ENCODE peak calls at places on chromosomes 11 and 22, in eight cellular contexts. One of them, this sample, is unnamed.

GRCh38 chr11:21630934-21631478 is 561.9 kb upstream of the ANO5 start:
- DNase-seq in astrocyte: no peak
- DNase-seq in kidney: no peak
- DNase-seq in cardiac fibroblast: no peak
- DNase-seq in LNCaP clone FGC: no peak
- DNase-seq in sigmoid colon: no peak
- DNase-seq in kidney epithelial cell: no peak
- DNase-seq in ascending aorta: no peak
- DNase-seq in this sample: no peak

GRCh38 chr11:124798991-124799383 is 1.2 kb downstream of the MSANTD2 start:
- DNase-seq in astrocyte: peak
- DNase-seq in kidney: no peak
- DNase-seq in cardiac fibroblast: peak
- DNase-seq in LNCaP clone FGC: no peak
- DNase-seq in sigmoid colon: no peak
- DNase-seq in kidney epithelial cell: peak
- DNase-seq in ascending aorta: no peak
- DNase-seq in this sample: peak

GRCh38 chr11:60334005-60334620 is 7.1 kb downstream of the MS4A6E start:
- DNase-seq in astrocyte: no peak
- DNase-seq in kidney: no peak
- DNase-seq in cardiac fibroblast: peak
- DNase-seq in LNCaP clone FGC: peak
- DNase-seq in sigmoid colon: no peak
- DNase-seq in kidney epithelial cell: no peak
- DNase-seq in ascending aorta: peak
- DNase-seq in this sample: peak

GRCh38 chr11:6225024-6225423 is 9.4 kb downstream of the FHIP1B start:
- DNase-seq in astrocyte: no peak
- DNase-seq in kidney: no peak
- DNase-seq in cardiac fibroblast: no peak
- DNase-seq in LNCaP clone FGC: no peak
- DNase-seq in sigmoid colon: no peak
- DNase-seq in kidney epithelial cell: no peak
- DNase-seq in ascending aorta: no peak
- DNase-seq in this sample: no peak

GRCh38 chr11:115201121-115201792 is 303.0 kb downstream of the CADM1 start:
- DNase-seq in astrocyte: peak
- DNase-seq in kidney: no peak
- DNase-seq in cardiac fibroblast: peak
- DNase-seq in LNCaP clone FGC: no peak
- DNase-seq in sigmoid colon: no peak
- DNase-seq in kidney epithelial cell: peak
- DNase-seq in ascending aorta: no peak
- DNase-seq in this sample: peak

GRCh38 chr22:44362249-44363040 is 49.7 kb upstream of the SHISAL1 start:
- DNase-seq in astrocyte: no peak
- DNase-seq in kidney: peak
- DNase-seq in cardiac fibroblast: no peak
- DNase-seq in LNCaP clone FGC: no peak
- DNase-seq in sigmoid colon: peak
- DNase-seq in kidney epithelial cell: no peak
- DNase-seq in ascending aorta: no peak
- DNase-seq in this sample: no peak

GRCh38 chr11:31442086-31442485 is 67.3 kb downstream of the IMMP1L start:
- DNase-seq in astrocyte: no peak
- DNase-seq in kidney: no peak
- DNase-seq in cardiac fibroblast: no peak
- DNase-seq in LNCaP clone FGC: no peak
- DNase-seq in sigmoid colon: no peak
- DNase-seq in kidney epithelial cell: no peak
- DNase-seq in ascending aorta: no peak
- DNase-seq in this sample: no peak

GRCh38 chr11:18588297-18589252 is at the start of gene UEVLD:
- DNase-seq in astrocyte: peak
- DNase-seq in kidney: peak
- DNase-seq in cardiac fibroblast: peak
- DNase-seq in LNCaP clone FGC: peak
- DNase-seq in sigmoid colon: peak
- DNase-seq in kidney epithelial cell: peak
- DNase-seq in ascending aorta: peak
- DNase-seq in this sample: peak

GRCh38 chr11:12207384-12208150 is 97.2 kb downstream of the MICAL2 start:
- DNase-seq in astrocyte: peak
- DNase-seq in kidney: no peak
- DNase-seq in cardiac fibroblast: no peak
- DNase-seq in LNCaP clone FGC: no peak
- DNase-seq in sigmoid colon: no peak
- DNase-seq in kidney epithelial cell: peak
- DNase-seq in ascending aorta: no peak
- DNase-seq in this sample: peak

GRCh38 chr11:12205330-12205729 is 94.9 kb downstream of the MICAL2 start:
- DNase-seq in astrocyte: peak
- DNase-seq in kidney: no peak
- DNase-seq in cardiac fibroblast: peak
- DNase-seq in LNCaP clone FGC: no peak
- DNase-seq in sigmoid colon: no peak
- DNase-seq in kidney epithelial cell: no peak
- DNase-seq in ascending aorta: no peak
- DNase-seq in this sample: peak

GRCh38 chr11:12206529-12206928 is 96.1 kb downstream of the MICAL2 start:
- DNase-seq in astrocyte: no peak
- DNase-seq in kidney: no peak
- DNase-seq in cardiac fibroblast: peak
- DNase-seq in LNCaP clone FGC: no peak
- DNase-seq in sigmoid colon: no peak
- DNase-seq in kidney epithelial cell: no peak
- DNase-seq in ascending aorta: no peak
- DNase-seq in this sample: no peak

GRCh38 chr11:12202911-12203310 is 92.5 kb downstream of the MICAL2 start:
- DNase-seq in astrocyte: no peak
- DNase-seq in kidney: no peak
- DNase-seq in cardiac fibroblast: no peak
- DNase-seq in LNCaP clone FGC: no peak
- DNase-seq in sigmoid colon: no peak
- DNase-seq in kidney epithelial cell: no peak
- DNase-seq in ascending aorta: no peak
- DNase-seq in this sample: no peak

DNA sequence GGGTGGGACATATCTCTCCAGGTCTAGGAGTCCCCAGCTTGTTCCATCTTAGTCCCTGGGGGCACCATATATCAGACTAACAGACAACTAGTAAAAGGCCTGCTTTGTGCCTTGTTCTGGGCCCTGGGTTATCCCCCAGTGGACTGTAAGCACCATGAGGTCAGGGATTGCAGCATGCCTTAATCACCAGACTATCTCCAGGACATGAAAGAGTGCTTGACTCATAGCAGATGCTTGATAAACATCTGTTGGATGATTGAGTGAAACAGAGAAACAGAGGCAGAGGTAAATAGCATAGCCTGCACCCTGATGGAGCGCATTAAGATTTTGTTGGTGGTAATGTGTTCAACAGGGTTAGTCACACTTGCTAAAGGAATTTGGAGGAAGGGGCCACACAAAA is 94.1 kb downstream of the MICAL2 start:
- DNase-seq in astrocyte: no peak
- DNase-seq in kidney: no peak
- DNase-seq in cardiac fibroblast: no peak
- DNase-seq in LNCaP clone FGC: no peak
- DNase-seq in sigmoid colon: no peak
- DNase-seq in kidney epithelial cell: no peak
- DNase-seq in ascending aorta: no peak
- DNase-seq in this sample: no peak
- TF ChIP-seq CTCF in astrocyte: no peak
- TF ChIP-seq CTCF in kidney: no peak
- TF ChIP-seq CTCF in cardiac fibroblast: no peak
- TF ChIP-seq CTCF in LNCaP clone FGC: no peak
- TF ChIP-seq CTCF in sigmoid colon: no peak
- TF ChIP-seq CTCF in kidney epithelial cell: no peak
- TF ChIP-seq CTCF in ascending aorta: no peak
- TF ChIP-seq CTCF in this sample: no peak

DNA sequence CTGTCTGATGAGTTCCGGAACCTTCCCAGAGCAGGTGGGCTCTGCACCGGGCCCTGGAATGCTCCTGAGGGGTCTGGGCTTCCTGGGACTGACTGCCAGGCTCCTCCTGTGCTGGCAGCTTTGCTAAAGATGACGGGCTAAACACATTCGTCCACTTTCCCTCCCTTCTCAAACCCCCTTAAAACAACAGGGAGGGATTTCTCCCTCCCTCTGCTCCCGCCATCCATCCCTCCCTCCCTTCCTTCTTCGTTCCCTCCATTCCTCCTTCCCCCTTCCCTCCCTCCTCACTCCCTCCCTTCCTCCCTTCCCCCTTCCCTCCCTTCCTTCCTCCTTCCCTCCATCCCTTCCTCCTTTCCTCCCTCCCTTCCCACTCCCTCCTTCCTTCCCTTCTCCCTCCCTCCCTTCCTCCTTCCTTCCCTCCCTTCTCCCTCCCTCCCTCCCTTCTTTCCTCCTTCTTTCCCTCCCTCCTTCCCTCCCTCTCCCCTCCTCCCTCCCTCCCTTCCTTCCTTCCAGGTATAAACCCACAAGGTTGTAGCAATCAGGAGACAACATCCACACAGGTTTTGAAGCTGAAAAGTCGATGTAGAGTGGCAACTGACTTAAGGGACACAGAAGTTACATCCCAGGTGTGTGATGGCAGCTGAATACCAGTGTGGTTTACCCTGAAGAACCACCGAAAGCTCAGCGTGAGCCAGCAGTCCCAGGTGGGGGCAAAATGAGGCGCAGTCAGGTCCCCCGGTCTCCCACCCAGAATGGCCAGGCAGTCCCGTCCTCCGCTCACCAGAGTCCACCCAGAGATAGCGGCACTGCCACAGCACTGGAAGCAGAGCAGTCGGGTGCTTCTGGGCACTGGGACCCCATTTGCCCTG is 18.7 kb upstream of the MGAT3 start:
- DNase-seq in astrocyte: no peak
- DNase-seq in kidney: no peak
- DNase-seq in cardiac fibroblast: no peak
- DNase-seq in LNCaP clone FGC: no peak
- DNase-seq in sigmoid colon: no peak
- DNase-seq in kidney epithelial cell: no peak
- DNase-seq in ascending aorta: no peak
- DNase-seq in this sample: no peak
- H3K4me3 ChIP-seq in astrocyte: no peak
- H3K4me3 ChIP-seq in kidney: no peak
- H3K4me3 ChIP-seq in cardiac fibroblast: no peak
- H3K4me3 ChIP-seq in LNCaP clone FGC: no peak
- H3K4me3 ChIP-seq in sigmoid colon: peak
- H3K4me3 ChIP-seq in kidney epithelial cell: no peak
- H3K4me3 ChIP-seq in ascending aorta: peak
- H3K4me3 ChIP-seq in this sample: no peak

GRCh38 chr11:41245184-41245583 is 214.3 kb downstream of the LRRC4C start:
- DNase-seq in astrocyte: no peak
- DNase-seq in kidney: peak
- DNase-seq in cardiac fibroblast: no peak
- DNase-seq in LNCaP clone FGC: no peak
- DNase-seq in sigmoid colon: peak
- DNase-seq in kidney epithelial cell: no peak
- DNase-seq in ascending aorta: no peak
- DNase-seq in this sample: no peak

GRCh38 chr11:41246399-41246745 is 213.1 kb downstream of the LRRC4C start:
- DNase-seq in astrocyte: no peak
- DNase-seq in kidney: peak
- DNase-seq in cardiac fibroblast: no peak
- DNase-seq in LNCaP clone FGC: no peak
- DNase-seq in sigmoid colon: no peak
- DNase-seq in kidney epithelial cell: no peak
- DNase-seq in ascending aorta: no peak
- DNase-seq in this sample: no peak

GRCh38 chr11:41250408-41250807 is 209.0 kb downstream of the LRRC4C start:
- DNase-seq in astrocyte: no peak
- DNase-seq in kidney: no peak
- DNase-seq in cardiac fibroblast: no peak
- DNase-seq in LNCaP clone FGC: no peak
- DNase-seq in sigmoid colon: no peak
- DNase-seq in kidney epithelial cell: no peak
- DNase-seq in ascending aorta: no peak
- DNase-seq in this sample: no peak

DNA sequence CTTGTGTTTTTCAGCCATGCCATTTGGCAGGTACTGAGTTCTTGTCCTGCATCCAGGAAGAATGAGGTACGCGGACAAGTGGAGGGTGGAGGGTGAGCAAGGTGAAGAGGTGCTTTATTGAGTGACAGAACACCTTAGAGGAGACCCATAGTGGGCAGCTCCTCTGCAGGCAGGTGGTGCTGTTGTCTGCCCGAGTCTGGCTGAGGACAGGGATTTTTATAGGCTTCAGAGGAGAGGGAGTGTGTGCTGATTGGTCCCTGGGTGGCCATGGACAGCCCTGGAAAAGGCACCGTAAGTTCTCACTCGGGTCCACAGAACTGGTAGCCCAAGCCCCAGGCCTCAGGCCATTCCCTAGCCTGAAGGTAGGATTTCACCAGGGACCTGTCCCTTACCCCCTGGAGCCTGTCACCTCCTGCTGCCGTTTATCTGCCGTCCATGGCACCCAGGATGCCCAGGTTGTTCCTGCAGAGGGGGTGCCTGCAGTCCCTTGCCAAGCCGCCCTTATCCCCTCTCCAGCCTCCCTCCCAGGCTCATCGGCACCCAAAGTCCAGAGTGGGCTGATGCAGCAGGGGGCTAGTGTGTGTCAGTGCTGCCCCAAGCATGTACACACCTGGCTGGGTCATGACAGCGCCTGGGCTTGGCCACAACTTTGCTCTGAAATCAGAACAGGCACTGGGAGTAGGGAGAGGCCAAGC is 213.6 kb downstream of the LRRC4C start:
- DNase-seq in astrocyte: no peak
- DNase-seq in kidney: peak
- DNase-seq in cardiac fibroblast: no peak
- DNase-seq in LNCaP clone FGC: no peak
- DNase-seq in sigmoid colon: peak
- DNase-seq in kidney epithelial cell: no peak
- DNase-seq in ascending aorta: no peak
- DNase-seq in this sample: no peak
- TF ChIP-seq CTCF in astrocyte: no peak
- TF ChIP-seq CTCF in kidney: no peak
- TF ChIP-seq CTCF in cardiac fibroblast: no peak
- TF ChIP-seq CTCF in LNCaP clone FGC: no peak
- TF ChIP-seq CTCF in sigmoid colon: no peak
- TF ChIP-seq CTCF in kidney epithelial cell: peak
- TF ChIP-seq CTCF in ascending aorta: no peak
- TF ChIP-seq CTCF in this sample: no peak

GRCh38 chr11:827146-827860 is 416 bp upstream of the CRACR2B start:
- DNase-seq in astrocyte: no peak
- DNase-seq in kidney: no peak
- DNase-seq in cardiac fibroblast: no peak
- DNase-seq in LNCaP clone FGC: no peak
- DNase-seq in sigmoid colon: no peak
- DNase-seq in kidney epithelial cell: no peak
- DNase-seq in ascending aorta: no peak
- DNase-seq in this sample: no peak

GRCh38 chr11:829946-830294 is 2.2 kb downstream of the CRACR2B start:
- DNase-seq in astrocyte: no peak
- DNase-seq in kidney: no peak
- DNase-seq in cardiac fibroblast: no peak
- DNase-seq in LNCaP clone FGC: no peak
- DNase-seq in sigmoid colon: no peak
- DNase-seq in kidney epithelial cell: no peak
- DNase-seq in ascending aorta: no peak
- DNase-seq in this sample: no peak

GRCh38 chr11:829116-829945 is 1.6 kb downstream of the CRACR2B start:
- DNase-seq in astrocyte: no peak
- DNase-seq in kidney: peak
- DNase-seq in cardiac fibroblast: no peak
- DNase-seq in LNCaP clone FGC: no peak
- DNase-seq in sigmoid colon: no peak
- DNase-seq in kidney epithelial cell: no peak
- DNase-seq in ascending aorta: no peak
- DNase-seq in this sample: no peak

GRCh38 chr11:827861-828167 is at the start of gene CRACR2B:
- DNase-seq in astrocyte: no peak
- DNase-seq in kidney: no peak
- DNase-seq in cardiac fibroblast: no peak
- DNase-seq in LNCaP clone FGC: no peak
- DNase-seq in sigmoid colon: no peak
- DNase-seq in kidney epithelial cell: no peak
- DNase-seq in ascending aorta: no peak
- DNase-seq in this sample: no peak

GRCh38 chr11:828501-829115 is 889 bp downstream of the CRACR2B start:
- DNase-seq in astrocyte: no peak
- DNase-seq in kidney: no peak
- DNase-seq in cardiac fibroblast: no peak
- DNase-seq in LNCaP clone FGC: no peak
- DNase-seq in sigmoid colon: no peak
- DNase-seq in kidney epithelial cell: no peak
- DNase-seq in ascending aorta: no peak
- DNase-seq in this sample: no peak
- H3K4me3 ChIP-seq in astrocyte: no peak
- H3K4me3 ChIP-seq in kidney: no peak
- H3K4me3 ChIP-seq in cardiac fibroblast: no peak
- H3K4me3 ChIP-seq in LNCaP clone FGC: no peak
- H3K4me3 ChIP-seq in sigmoid colon: no peak
- H3K4me3 ChIP-seq in kidney epithelial cell: no peak
- H3K4me3 ChIP-seq in ascending aorta: peak
- H3K4me3 ChIP-seq in this sample: no peak

This sample was measured in AG10803.